ENCODE peak calls at places on chromosome 9, in seven cellular contexts. D is astrocyte of the cerebellum; X is astrocyte of the spinal cord; O is activated B cell treated with CpG ODN at 0.5 μM for 24 hours; E is CD8-positive, alpha-beta T cell; C is epithelial cell of esophagus; M is ovary. Y is an unnamed sample.

GRCh38 chr9:18614116-18614515 is 140.2 kb downstream of the ADAMTSL1 start:
- DNase-seq in D (no peak), X (no peak), O (no peak), E (no peak), C (no peak), M (no peak), Y (no peak)

GRCh38 chr9:95373765-95374435 is 56.4 kb upstream of the FANCC start:
- DNase-seq in D (no peak), X (no peak), O (no peak), E (no peak), C (no peak), M (no peak), Y (no peak)

GRCh38 chr9:104093647-104094533 is at the start of gene SMC2:
- DNase-seq in D (peak), X (peak), O (peak), E (peak), C (peak), M (peak), Y (peak)

GRCh38 chr9:81671880-81672280 is 17.5 kb downstream of the TLE1 start:
- DNase-seq in D (peak), X (peak), O (no peak), E (no peak), C (no peak), M (peak), Y (no peak)

GRCh38 chr9:130629443-130630090 is 34.8 kb upstream of the PRDM12 start:
- DNase-seq in D (no peak), X (no peak), O (no peak), E (no peak), C (no peak), M (no peak), Y (no peak)

GRCh38 chr9:90044710-90045151 is 439.9 kb downstream of the GADD45G start:
- DNase-seq in D (no peak), X (peak), O (no peak), E (no peak), C (peak), M (no peak), Y (no peak)

GRCh38 chr9:38127271-38127839 is 58.3 kb upstream of the SHB start:
- DNase-seq in D (no peak), X (peak), O (no peak), E (no peak), C (peak), M (no peak), Y (no peak)

GRCh38 chr9:14043491-14043890 is 270.4 kb downstream of the NFIB start:
- DNase-seq in D (no peak), X (no peak), O (no peak), E (no peak), C (peak), M (no peak), Y (no peak)

GRCh38 chr9:33263131-33263935 is 1.2 kb downstream of the BAG1 start:
- DNase-seq in D (no peak), X (peak), O (no peak), E (peak), C (peak), M (peak), Y (no peak)

GRCh38 chr9:35313911-35314310 is 152.1 kb downstream of the UNC13B start:
- DNase-seq in D (peak), X (peak), O (no peak), E (no peak), C (peak), M (no peak), Y (no peak)

GRCh38 chr9:18947772-18948391 is 85.1 kb downstream of the SAXO1 start:
- DNase-seq in D (no peak), X (no peak), O (no peak), E (no peak), C (no peak), M (no peak), Y (no peak)

GRCh38 chr9:38006981-38007380 is 62.0 kb downstream of the SHB start:
- DNase-seq in D (no peak), X (no peak), O (no peak), E (no peak), C (no peak), M (no peak), Y (no peak)

GRCh38 chr9:100324594-100325200 is 28.0 kb downstream of the TEX10 start:
- DNase-seq in D (peak), X (peak), O (no peak), E (no peak), C (peak), M (no peak), Y (no peak)

GRCh38 chr9:89886281-89886700 is 281.5 kb downstream of the GADD45G start:
- DNase-seq in D (no peak), X (peak), O (no peak), E (no peak), C (no peak), M (no peak), Y (no peak)

GRCh38 chr9:95167998-95168397 is 149.5 kb downstream of the FANCC start:
- DNase-seq in D (peak), X (peak), O (no peak), E (peak), C (peak), M (peak), Y (no peak)

GRCh38 chr9:14326264-14326826 is 12.4 kb upstream of the NFIB start:
- DNase-seq in D (no peak), X (peak), O (no peak), E (no peak), C (peak), M (no peak), Y (no peak)

GRCh38 chr9:13324988-13325387 is 45.5 kb upstream of the MPDZ start:
- DNase-seq in D (no peak), X (peak), O (no peak), E (no peak), C (peak), M (no peak), Y (no peak)

GRCh38 chr9:105932276-105932675 is 237.9 kb downstream of the TMEM38B start:
- DNase-seq in D (no peak), X (no peak), O (no peak), E (no peak), C (no peak), M (no peak), Y (no peak)

GRCh38 chr9:22100626-22101025 is 91.5 kb upstream of the CDKN2B start:
- DNase-seq in D (no peak), X (no peak), O (no peak), E (no peak), C (no peak), M (no peak), Y (no peak)

GRCh38 chr9:124312290-124313265 is 54.8 kb downstream of the NEK6 start:
- DNase-seq in D (no peak), X (no peak), O (no peak), E (no peak), C (no peak), M (no peak), Y (no peak)

GRCh38 chr9:126519660-126520425 is 93.9 kb upstream of the LMX1B start:
- DNase-seq in D (peak), X (no peak), O (no peak), E (no peak), C (no peak), M (no peak), Y (no peak)

GRCh38 chr9:129411501-129412175 is 209.3 kb downstream of the C9orf50 start:
- DNase-seq in D (no peak), X (no peak), O (no peak), E (no peak), C (no peak), M (no peak), Y (no peak)

GRCh38 chr9:126388964-126389363 is 62.3 kb downstream of the MVB12B start:
- DNase-seq in D (no peak), X (no peak), O (no peak), E (no peak), C (no peak), M (no peak), Y (no peak)

GRCh38 chr9:128245293-128246151 is 30.3 kb downstream of the GOLGA2 start:
- DNase-seq in D (peak), X (peak), O (no peak), E (no peak), C (peak), M (no peak), Y (peak)

GRCh38 chr9:86321373-86321772 is 32.8 kb downstream of the TUT7 start:
- DNase-seq in D (peak), X (peak), O (no peak), E (no peak), C (peak), M (no peak), Y (no peak)

GRCh38 chr9:107243757-107244156 is 39.3 kb upstream of the RAD23B start:
- DNase-seq in D (peak), X (peak), O (no peak), E (peak), C (peak), M (no peak), Y (no peak)

GRCh38 chr9:127308559-127309429 is 44.2 kb downstream of the GARNL3 start:
- DNase-seq in D (no peak), X (peak), O (no peak), E (no peak), C (peak), M (no peak), Y (no peak)

GRCh38 chr9:129875687-129876395 is 40.6 kb downstream of the USP20 start:
- DNase-seq in D (no peak), X (no peak), O (no peak), E (no peak), C (no peak), M (no peak), Y (no peak)

GRCh38 chr9:138007566-138008080 is 130.0 kb downstream of the CACNA1B start:
- DNase-seq in D (no peak), X (no peak), O (no peak), E (no peak), C (no peak), M (no peak), Y (no peak)

GRCh38 chr9:136765041-136765440 is 723 bp upstream of the LCN15 start:
- DNase-seq in D (no peak), X (no peak), O (no peak), E (no peak), C (no peak), M (no peak), Y (no peak)

DNA sequence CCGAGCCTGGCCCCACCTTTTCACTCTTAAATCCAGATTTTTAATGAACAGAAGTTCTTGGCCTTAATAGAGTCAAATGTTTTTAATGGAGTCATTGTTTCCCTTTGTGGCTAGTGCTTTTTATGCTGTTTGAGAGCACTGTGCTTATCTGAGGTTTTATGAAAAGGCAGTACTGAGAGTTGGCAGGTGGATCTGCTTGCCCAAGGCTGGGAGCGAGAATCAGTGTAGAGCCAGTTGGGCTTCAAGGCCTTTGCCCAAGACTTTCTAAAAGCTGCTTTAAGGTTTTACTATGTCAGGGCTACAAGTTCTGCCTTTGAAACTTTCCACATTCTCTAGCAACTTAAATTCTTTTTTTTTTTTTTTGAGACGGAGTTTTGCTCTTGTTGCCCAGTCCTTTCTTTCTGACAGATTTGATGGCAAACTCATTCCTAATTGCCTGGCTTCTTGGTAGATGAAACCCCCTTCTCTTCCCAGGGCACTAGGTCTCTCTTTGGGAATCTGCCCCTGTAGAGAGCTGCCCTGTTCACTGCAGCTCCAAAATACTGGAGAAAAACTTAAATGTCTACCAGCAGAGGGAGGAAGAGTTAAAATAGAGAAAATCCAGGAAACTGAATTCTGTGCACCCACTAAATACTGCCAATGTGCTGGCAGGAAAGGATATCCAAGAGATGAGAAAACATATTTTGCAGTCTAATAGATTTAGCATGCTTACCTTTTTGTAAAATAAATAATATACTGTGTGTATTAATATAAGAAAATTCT is 36.9 kb upstream of the CDK20 start:
- DNase-seq in D (no peak), X (no peak), O (no peak), E (no peak), C (no peak), M (no peak), Y (no peak)
- TF ChIP-seq CTCF in D (peak), X (peak), O (no peak), E (no peak), C (no peak), M (no peak), Y (no peak)

DNA sequence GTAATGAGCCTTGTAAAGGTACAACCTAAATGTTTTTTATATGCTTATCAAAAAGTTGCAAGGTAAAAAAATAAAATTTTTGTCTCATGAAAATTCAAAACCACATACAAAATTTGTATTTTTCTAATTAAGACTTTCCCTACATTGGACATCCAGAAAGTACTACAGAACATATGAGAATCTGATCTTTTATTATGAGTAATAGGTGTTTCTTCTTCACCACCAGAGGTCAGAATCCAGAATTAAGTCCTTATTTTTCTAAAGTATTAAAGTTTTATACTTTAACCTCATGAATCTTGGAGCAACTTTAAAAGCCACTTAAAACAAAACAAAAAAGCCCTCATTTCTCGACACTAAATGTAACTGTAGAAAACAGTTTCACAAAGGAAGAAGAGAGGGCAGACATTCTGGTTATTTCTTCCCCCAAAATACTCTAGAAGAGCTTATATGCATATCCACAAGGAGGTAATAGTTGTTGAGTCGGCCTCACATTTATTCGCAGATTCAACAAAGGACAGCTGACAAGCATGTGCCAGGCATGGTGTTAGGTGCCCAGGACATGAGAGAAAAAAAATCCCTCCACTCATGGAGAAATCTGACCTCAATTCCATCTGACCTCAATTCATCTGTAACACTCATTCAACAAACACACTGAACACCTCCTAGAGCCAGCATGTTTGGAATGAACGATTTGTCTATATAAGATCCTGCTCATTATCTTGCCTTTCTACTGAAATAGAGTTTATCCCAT is 69.2 kb downstream of the MLLT3 start:
- DNase-seq in D (no peak), X (peak), O (no peak), E (no peak), C (peak), M (no peak), Y (no peak)
- TF ChIP-seq CTCF in D (no peak), X (no peak), O (no peak), E (peak), C (no peak), M (no peak), Y (peak)

DNA sequence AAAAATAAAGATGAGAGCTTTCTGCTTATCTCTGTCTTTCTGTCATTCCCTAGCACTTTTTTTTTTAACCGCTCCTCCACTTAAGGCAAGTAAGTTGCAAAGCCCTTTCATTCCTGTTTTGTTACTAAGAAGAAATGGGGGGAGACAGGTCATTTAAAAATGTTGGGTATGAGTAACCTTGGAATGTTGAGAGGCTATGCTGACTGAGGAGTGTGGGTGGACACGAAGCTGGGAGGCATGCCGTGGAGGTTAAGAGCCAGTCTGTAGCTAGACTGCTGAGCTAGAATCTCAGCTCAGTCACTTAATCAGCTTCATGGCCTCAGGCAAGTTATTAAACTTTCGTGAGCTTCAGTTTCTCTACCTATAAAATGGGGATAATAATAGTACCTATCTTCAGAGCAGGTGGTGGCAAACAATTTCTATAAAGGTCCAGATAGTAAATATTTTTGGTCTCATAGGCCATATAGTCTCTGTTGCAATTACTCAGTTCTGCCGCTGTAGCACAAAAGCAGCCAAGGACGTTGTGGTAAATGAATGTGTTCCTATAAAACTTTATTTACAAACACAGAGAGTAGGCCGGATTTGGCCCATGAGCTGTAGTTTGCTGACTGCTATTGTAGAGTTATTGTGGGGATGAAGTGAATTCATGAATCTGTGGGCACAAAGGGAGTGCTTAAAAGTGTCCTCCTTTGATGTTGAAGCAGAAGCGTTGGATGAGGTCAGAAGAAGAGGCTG is 220.0 kb downstream of the GABBR2 start:
- DNase-seq in D (peak), X (peak), O (no peak), E (no peak), C (peak), M (no peak), Y (no peak)
- TF ChIP-seq CTCF in D (no peak), X (no peak), O (no peak), E (no peak), C (no peak), M (no peak), Y (no peak)

GRCh38 chr9:112700080-112700479 is 17.8 kb downstream of the INIP start:
- DNase-seq in D (no peak), X (peak), O (no peak), E (no peak), C (no peak), M (no peak), Y (no peak)

GRCh38 chr9:112711050-112711689 is 6.7 kb downstream of the INIP start:
- DNase-seq in D (peak), X (peak), O (no peak), E (no peak), C (peak), M (peak), Y (no peak)

GRCh38 chr9:112703304-112703703 is 14.6 kb downstream of the INIP start:
- DNase-seq in D (no peak), X (no peak), O (no peak), E (no peak), C (no peak), M (no peak), Y (no peak)

DNA sequence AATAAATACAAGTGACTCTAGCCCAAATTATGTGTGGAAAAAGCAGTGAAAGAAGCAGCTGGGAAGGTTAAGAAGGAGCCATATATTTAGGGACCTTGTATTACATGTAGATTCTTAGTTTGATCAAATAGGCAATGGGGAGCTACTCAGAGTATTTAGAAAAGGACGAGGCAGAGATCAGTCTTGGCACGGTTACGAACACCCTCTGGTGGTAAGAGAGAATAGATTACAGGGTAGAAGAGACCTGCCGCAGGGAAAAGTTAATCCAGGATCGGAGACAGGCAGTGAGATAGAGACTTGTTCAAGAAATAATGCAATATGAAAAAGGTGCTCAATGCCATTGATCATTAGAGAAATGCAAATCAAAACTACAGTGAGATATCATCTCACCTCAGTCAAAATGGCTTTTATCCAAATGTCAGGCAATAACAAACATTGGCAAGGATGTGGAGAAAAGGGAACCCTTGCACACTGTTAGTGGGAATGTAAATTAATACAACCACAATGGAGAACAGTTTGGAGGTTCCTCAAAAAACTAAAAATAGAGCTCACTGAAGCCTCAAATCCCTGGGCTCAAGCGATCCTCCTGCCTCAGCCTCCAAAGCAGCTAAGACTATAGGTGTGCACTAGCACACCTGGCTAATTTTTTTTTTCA is 12.0 kb downstream of the INIP start:
- DNase-seq in D (peak), X (peak), O (no peak), E (no peak), C (peak), M (peak), Y (no peak)
- TF ChIP-seq CTCF in D (peak), X (peak), O (no peak), E (no peak), C (peak), M (peak), Y (no peak)

DNA sequence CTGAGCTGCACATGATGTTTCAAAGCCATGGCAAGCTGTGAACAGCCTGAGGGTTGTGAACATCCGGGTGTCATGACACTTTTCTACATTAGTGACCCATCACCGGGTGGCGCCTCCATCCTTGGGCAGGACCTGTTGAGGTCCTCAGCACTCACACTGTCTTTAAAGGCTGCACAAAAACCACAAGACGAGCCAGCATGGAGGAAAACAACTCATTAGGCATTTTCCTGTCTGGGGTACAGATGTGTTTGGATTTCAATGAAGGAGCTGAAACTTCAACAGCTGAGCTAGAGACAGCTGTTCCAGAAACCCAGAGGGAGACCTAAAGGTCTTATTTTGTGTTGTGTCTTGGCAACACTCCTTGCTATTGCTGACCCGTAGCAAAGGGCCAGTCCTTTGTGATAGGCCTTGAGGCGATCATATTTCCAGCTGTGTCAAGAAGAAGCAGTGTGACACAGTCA is 151.9 kb upstream of the VLDLR start:
- DNase-seq in D (no peak), X (peak), O (no peak), E (no peak), C (peak), M (peak), Y (no peak)
- TF ChIP-seq CTCF in D (no peak), X (no peak), O (no peak), E (no peak), C (no peak), M (no peak), Y (no peak)

GRCh38 chr9:121376214-121376830 is 6.3 kb upstream of the STOM start:
- DNase-seq in D (no peak), X (peak), O (no peak), E (no peak), C (no peak), M (no peak), Y (no peak)
- TF ChIP-seq CTCF in D (no peak), X (peak), O (no peak), E (peak), C (peak), M (no peak), Y (no peak)

GRCh38 chr9:5614192-5614591 is 14.7 kb upstream of the RIC1 start:
- DNase-seq in D (no peak), X (no peak), O (no peak), E (no peak), C (no peak), M (no peak), Y (no peak)
- TF ChIP-seq CTCF in D (no peak), X (no peak), O (no peak), E (no peak), C (no peak), M (no peak), Y (no peak)

Y was measured in mesothelial cell of epicardium.